ENCODE peak calls at places on chromosomes 1 and 21, in eight cellular contexts. G is IMR-90, U is H9, D is K562, Q is neural progenitor cell, W is PC-3, B is GM23248, Z is H1. O is an unnamed sample.

GRCh38 chr1:110677526-110677925 is 2.8 kb upstream of the KCNA3 start:
- DNase-seq in G (no peak), Z (no peak), B (no peak), W (no peak), U (no peak), D (no peak), Q (no peak), O (no peak)

GRCh38 chr1:84303154-84303830 is 1.8 kb downstream of the SAMD13 start:
- DNase-seq in W (no peak), Q (no peak), B (peak; percentile 30), Z (no peak), U (no peak), G (peak; percentile 17), D (no peak), O (no peak)

GRCh38 chr1:177442580-177442979 is 271.8 kb downstream of the BRINP2 start:
- DNase-seq in G (no peak), B (no peak), U (no peak), D (no peak), Q (no peak), Z (no peak), W (no peak), O (no peak)

GRCh38 chr1:221824025-221824424 is 82.1 kb upstream of the DUSP10 start:
- DNase-seq in Q (no peak), U (no peak), W (peak; percentile 87), G (peak; percentile 80), Z (no peak), D (no peak), B (peak; percentile 90), O (peak; percentile 91)

GRCh38 chr1:225119307-225119706 is 189.8 kb downstream of the DNAH14 start:
- DNase-seq in W (peak; percentile 67), U (no peak), B (peak; percentile 17), D (no peak), G (no peak), Q (no peak), Z (no peak), O (no peak)

GRCh38 chr1:36448530-36449051 is 1.7 kb downstream of the OSCP1 start:
- DNase-seq in B (peak; percentile 17), Q (no peak), Z (no peak), G (no peak), U (no peak), D (peak; percentile 76), W (no peak), O (peak; percentile 60)

GRCh38 chr1:121558514-121558913 is 373.7 kb downstream of the SRGAP2C start:
- DNase-seq in G (peak; percentile 90), W (peak; percentile 73), D (no peak), Q (peak; percentile 25), U (no peak), Z (no peak), B (peak; percentile 93), O (peak; percentile 75)

GRCh38 chr1:11499825-11500331 is 20.9 kb downstream of the DISP3 start:
- DNase-seq in Q (peak; percentile 93), W (no peak), B (no peak), U (peak; percentile 41), D (no peak), G (no peak), Z (no peak), O (no peak)

GRCh38 chr1:213572939-213573647 is 414.7 kb upstream of the PROX1 start:
- DNase-seq in U (no peak), Q (no peak), D (no peak), G (no peak), Z (no peak), B (no peak), W (no peak), O (no peak)

GRCh38 chr1:150162862-150163706 is 13.4 kb downstream of the PLEKHO1 start:
- DNase-seq in B (peak; percentile 98), G (peak; percentile 100), Q (peak; percentile 89), Z (peak; percentile 90), U (peak; percentile 96), D (peak; percentile 83), W (peak; percentile 50), O (peak; percentile 97)

GRCh38 chr1:150970818-150971582 is 3.6 kb downstream of the CERS2 start:
- DNase-seq in Z (no peak), Q (peak; percentile 60), U (no peak), G (peak; percentile 62), B (peak; percentile 77), W (no peak), D (no peak), O (no peak)

GRCh38 chr1:160607051-160608032 is 28.0 kb upstream of the CD84 start:
- DNase-seq in Z (no peak), D (peak; percentile 73), U (peak; percentile 53), Q (peak; percentile 71), W (peak; percentile 88), B (peak; percentile 85), G (peak; percentile 77), O (peak; percentile 70)

GRCh38 chr1:48333316-48333715 is 110.8 kb downstream of the SLC5A9 start:
- DNase-seq in Z (no peak), G (peak; percentile 42), U (no peak), D (no peak), B (no peak), Q (no peak), W (no peak), O (peak; percentile 6)

GRCh38 chr1:207309775-207310273 is 11.7 kb upstream of the CD55 start:
- DNase-seq in Z (no peak), Q (no peak), W (peak; percentile 93), U (no peak), D (no peak), G (peak; percentile 70), B (peak; percentile 76), O (peak; percentile 75)

GRCh38 chr21:18155508-18156193 is 89.0 kb upstream of the CHODL start:
- DNase-seq in W (peak; percentile 9), Q (peak; percentile 42), G (no peak), Z (no peak), U (no peak), D (no peak), B (no peak), O (no peak)

DNA sequence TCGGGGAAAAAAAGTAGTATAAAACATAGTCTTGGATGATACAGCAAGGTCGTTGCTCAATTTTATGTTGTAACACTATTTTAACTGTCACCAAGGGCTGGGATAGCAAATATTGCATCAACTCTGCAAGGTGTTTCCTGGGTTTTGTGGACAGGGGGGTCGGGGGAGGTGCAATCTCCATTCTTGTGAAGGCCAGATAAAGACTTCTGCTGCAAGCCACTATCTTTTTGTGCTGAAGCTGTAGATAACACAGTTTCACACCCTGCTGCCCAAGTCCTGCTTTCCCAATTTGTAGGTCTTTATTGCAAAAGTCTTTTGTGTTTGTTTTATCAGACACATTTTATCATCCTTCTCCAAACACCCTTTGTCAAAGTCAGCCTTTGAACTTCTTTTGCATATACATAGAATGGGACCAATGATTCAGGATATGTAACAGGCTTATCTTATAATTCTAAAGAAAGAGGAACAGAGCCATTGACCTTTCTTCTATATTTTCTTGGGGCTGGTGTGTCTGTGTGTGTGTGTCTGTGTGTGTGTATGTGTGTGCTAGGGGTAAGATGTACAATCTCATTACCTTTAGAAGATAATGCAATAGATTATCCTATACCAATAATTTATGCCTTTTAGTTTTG is 140.6 kb downstream of the RUNX1 start:
- DNase-seq in W (peak; percentile 72), B (peak; percentile 72), D (peak; percentile 92), G (no peak), Z (no peak), U (no peak), Q (no peak), O (no peak)
- H3K9ac ChIP-seq in W (no peak overlapping the region), B (no peak overlapping the region), D (no peak overlapping the region), G (no peak overlapping the region), Z (no peak overlapping the region), U (no peak overlapping the region), Q (no peak overlapping the region), O (no peak overlapping the region)

DNA sequence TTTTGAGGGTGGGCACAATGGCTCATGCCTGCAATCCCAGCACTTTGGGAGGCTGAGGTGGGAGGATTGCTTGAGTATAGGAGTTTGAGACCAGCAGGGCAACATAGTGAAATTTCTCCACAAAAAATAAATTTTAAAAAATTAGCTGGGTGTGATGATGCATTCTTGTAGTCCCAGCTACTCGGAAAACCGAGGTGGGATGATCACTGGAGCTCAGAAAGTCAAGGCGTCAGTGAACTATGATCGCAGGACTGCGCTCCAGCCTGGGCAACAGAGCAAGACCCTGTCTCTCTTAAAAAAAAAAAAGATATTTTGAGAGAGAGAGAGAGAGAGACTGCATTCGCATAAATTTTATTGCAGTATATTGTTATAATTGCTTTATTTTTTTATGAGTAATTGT is 75.9 kb upstream of the B3GALT5 start:
- DNase-seq in Q (no peak), U (no peak), D (no peak), W (no peak), Z (no peak), G (no peak), B (no peak), O (no peak)
- H3K4me1 ChIP-seq in Q (peaks cover 9% of the 10 kb centered on the region), U (peaks cover 4% of the 10 kb centered on the region), D (no peaks in the 10 kb centered on the region), W (peaks cover 9% of the 10 kb centered on the region), Z (peaks cover 8% of the 10 kb centered on the region), G (no peaks in the 10 kb centered on the region), B (no peaks in the 10 kb centered on the region), O (no peaks in the 10 kb centered on the region)

DNA sequence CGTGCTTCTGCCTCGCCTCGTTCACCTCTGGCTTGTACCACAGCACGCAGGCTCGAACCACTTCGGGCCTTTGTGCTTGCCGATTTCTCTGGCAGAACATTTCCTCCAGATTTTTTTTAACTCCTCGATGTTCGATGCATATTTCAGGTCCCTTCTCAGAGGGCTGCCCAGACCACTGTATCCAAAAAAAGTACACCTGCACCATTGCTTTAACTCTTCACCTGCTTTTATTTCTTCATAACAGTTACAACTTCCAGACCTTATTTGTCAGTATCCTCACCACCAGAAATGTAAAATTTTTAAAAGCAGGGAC is 1.3 kb upstream of the ZZZ3 start:
- DNase-seq in W (no peak), U (no peak), B (no peak), Z (no peak), D (no peak), G (no peak), Q (no peak), O (no peak)
- H3K9ac ChIP-seq in W (peak overlapping the region; percentile 94), U (peak overlapping the region; percentile 100), B (peak overlapping the region; percentile 93), Z (peak overlapping the region; percentile 72), D (peak overlapping the region; percentile 96), G (peak overlapping the region; percentile 90), Q (peak overlapping the region; percentile 72), O (peak overlapping the region; percentile 84)

GRCh38 chr1:6872573-6873261 is 87.5 kb downstream of the CAMTA1 start:
- DNase-seq in Z (no peak), U (no peak), W (no peak), G (peak; percentile 45), B (no peak), Q (no peak), D (no peak), O (no peak)
- H3K4me1 ChIP-seq in Z (peaks cover 16% of the 10 kb centered on the region), U (peaks cover 5% of the 10 kb centered on the region), W (no peaks in the 10 kb centered on the region), G (peaks cover 19% of the 10 kb centered on the region), B (peaks cover 21% of the 10 kb centered on the region), Q (peaks cover 28% of the 10 kb centered on the region), D (no peaks in the 10 kb centered on the region), O (peaks cover 18% of the 10 kb centered on the region)

O was measured in mammary epithelial cell.